ENCODE peak calls at places on chromosome 21, in eight cellular contexts. G is smooth muscle cell of the brain vasculature, N is amygdala, C is H54, H is HEK293T, W is SK-N-DZ, K is NCI-H2081, J is AML-193. M is an unnamed sample.

GRCh38 chr21:34594566-34595234 is 20.2 kb downstream of the RCAN1 start:
- DNase-seq in G (no peak), N (no peak), C (no peak), H (no peak), W (no peak), K (no peak), J (no peak), M (no peak)

GRCh38 chr21:32611471-32611997 is 643 bp downstream of the CFAP298 start:
- DNase-seq in G (no peak), N (no peak), C (peak), H (peak), W (no peak), K (peak), J (peak), M (no peak)

GRCh38 chr21:40151611-40152010 is 284.4 kb downstream of the PCP4 start:
- DNase-seq in G (no peak), N (no peak), C (no peak), H (no peak), W (no peak), K (no peak), J (no peak), M (no peak)

GRCh38 chr21:46021398-46021797 is 39.8 kb downstream of the COL6A1 start:
- DNase-seq in G (no peak), N (no peak), C (no peak), H (no peak), W (no peak), K (no peak), J (no peak), M (no peak)

GRCh38 chr21:33064623-33064996 is 5.3 kb upstream of the OLIG1 start:
- DNase-seq in G (no peak), N (peak), C (no peak), H (no peak), W (no peak), K (no peak), J (no peak), M (no peak)

GRCh38 chr21:36788116-36788515 is 89.2 kb downstream of the SIM2 start:
- DNase-seq in G (no peak), N (no peak), C (peak), H (no peak), W (no peak), K (no peak), J (no peak), M (no peak)

GRCh38 chr21:42028754-42029385 is 18.7 kb upstream of the ZBTB21 start:
- DNase-seq in G (no peak), N (no peak), C (no peak), H (no peak), W (no peak), K (no peak), J (no peak), M (no peak)

GRCh38 chr21:38244885-38245869 is 11.6 kb upstream of the KCNJ15 start:
- DNase-seq in G (peak), N (no peak), C (peak), H (no peak), W (no peak), K (no peak), J (no peak), M (no peak)

GRCh38 chr21:45971487-45972352 is 9.8 kb upstream of the COL6A1 start:
- DNase-seq in G (no peak), N (no peak), C (no peak), H (no peak), W (peak), K (no peak), J (no peak), M (no peak)

GRCh38 chr21:31354122-31354521 is 10.1 kb upstream of the TIAM1 start:
- DNase-seq in G (no peak), N (no peak), C (no peak), H (no peak), W (no peak), K (no peak), J (no peak), M (no peak)

GRCh38 chr21:38434913-38435533 is 63.3 kb downstream of the ERG start:
- DNase-seq in G (peak), N (no peak), C (peak), H (no peak), W (peak), K (no peak), J (no peak), M (peak)

GRCh38 chr21:26057488-26058170 is 112.9 kb downstream of the APP start:
- DNase-seq in G (no peak), N (peak), C (no peak), H (no peak), W (no peak), K (no peak), J (no peak), M (no peak)

GRCh38 chr21:43006874-43007208 is 32.5 kb downstream of the PKNOX1 start:
- DNase-seq in G (no peak), N (no peak), C (no peak), H (no peak), W (no peak), K (no peak), J (no peak), M (no peak)

GRCh38 chr21:43269461-43269860 is 100.7 kb downstream of the CRYAA start:
- DNase-seq in G (no peak), N (no peak), C (no peak), H (peak), W (no peak), K (no peak), J (no peak), M (no peak)